ENCODE peak calls at places on chromosomes 3 and 15, in eight cellular contexts. C, G, T, K, E, Z, I and D are unnamed samples.

GRCh38 chr3:179528786-179529185 is 33.9 kb upstream of the ACTL6A start:
- DNase-seq in K (no peak), Z (no peak), T (no peak), G (no peak), C (no peak), E (peak), I (no peak), D (no peak)

GRCh38 chr3:85342915-85343314 is 384.1 kb downstream of the CADM2 start:
- DNase-seq in E (no peak), C (no peak), I (no peak), T (peak), K (peak), G (peak), Z (peak), D (no peak)

GRCh38 chr3:69485489-69485888 is 99.6 kb upstream of the FRMD4B start:
- DNase-seq in G (no peak), T (no peak), Z (no peak), I (no peak), E (no peak), C (no peak), K (no peak), D (no peak)

GRCh38 chr15:33722005-33722672 is 246.2 kb upstream of the CHRM5 start:
- DNase-seq in Z (no peak), T (no peak), G (no peak), K (peak), C (peak), E (peak), I (no peak), D (no peak)

GRCh38 chr3:128498127-128498626 is 5.2 kb upstream of the GATA2 start:
- DNase-seq in K (no peak), Z (no peak), E (no peak), G (no peak), C (no peak), T (no peak), I (no peak), D (no peak)

GRCh38 chr3:17994167-17994566 is 251.7 kb upstream of the TBC1D5 start:
- DNase-seq in K (no peak), T (no peak), I (no peak), G (no peak), E (no peak), Z (no peak), C (no peak), D (no peak)

GRCh38 chr3:53921296-53921695 is 29.6 kb upstream of the SELENOK start:
- DNase-seq in Z (peak), C (no peak), G (no peak), T (peak), I (no peak), K (peak), E (peak), D (no peak)

GRCh38 chr3:153285194-153285641 is 123.2 kb downstream of the RAP2B start:
- DNase-seq in T (peak), I (no peak), Z (no peak), E (peak), K (no peak), G (no peak), C (no peak), D (no peak)

GRCh38 chr15:58669108-58669507 is 80.4 kb downstream of the ADAM10 start:
- DNase-seq in K (no peak), T (no peak), C (no peak), Z (no peak), G (no peak), E (no peak), I (no peak), D (no peak)

GRCh38 chr3:122014741-122015140 is 7.3 kb downstream of the ILDR1 start:
- DNase-seq in E (no peak), I (no peak), Z (no peak), K (no peak), C (no peak), G (no peak), T (no peak), D (no peak)

GRCh38 chr15:76470691-76471090 is 134.1 kb downstream of the ISL2 start:
- DNase-seq in I (no peak), C (no peak), E (peak), T (no peak), G (no peak), Z (no peak), K (no peak), D (no peak)

GRCh38 chr3:177437513-177438337 is 240.4 kb upstream of the TBL1XR1 start:
- DNase-seq in C (no peak), K (no peak), E (no peak), Z (no peak), I (no peak), T (no peak), G (no peak), D (no peak)
- H3K27ac ChIP-seq in C (no peak), K (no peak), E (no peak), Z (no peak), I (no peak), T (no peak), G (no peak), D (no peak)

DNA sequence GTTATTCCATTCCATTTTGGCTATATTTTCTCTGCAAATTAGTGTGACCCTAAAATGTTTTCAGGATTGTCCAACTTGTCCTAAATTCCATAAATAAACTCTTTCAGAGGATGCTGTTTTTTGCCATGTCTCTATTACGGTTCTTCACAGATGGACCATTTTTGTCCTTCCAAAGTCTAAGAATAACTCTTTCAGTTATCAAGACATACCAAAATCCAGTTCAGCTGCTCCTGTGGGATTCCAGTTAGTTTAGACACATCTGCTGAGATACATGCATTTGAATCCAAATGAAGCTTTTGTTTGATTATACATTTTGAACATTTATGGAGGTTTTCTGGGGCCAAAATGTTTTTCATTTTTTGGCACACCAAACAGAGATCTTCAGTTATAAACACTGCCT is 80.6 kb downstream of the TIGIT start:
- DNase-seq in T (no peak), K (no peak), E (no peak), C (no peak), Z (no peak), G (no peak), I (no peak), D (no peak)
- H3K27ac ChIP-seq in T (no peak), K (no peak), E (no peak), C (no peak), Z (no peak), G (no peak), I (no peak), D (no peak)

DNA sequence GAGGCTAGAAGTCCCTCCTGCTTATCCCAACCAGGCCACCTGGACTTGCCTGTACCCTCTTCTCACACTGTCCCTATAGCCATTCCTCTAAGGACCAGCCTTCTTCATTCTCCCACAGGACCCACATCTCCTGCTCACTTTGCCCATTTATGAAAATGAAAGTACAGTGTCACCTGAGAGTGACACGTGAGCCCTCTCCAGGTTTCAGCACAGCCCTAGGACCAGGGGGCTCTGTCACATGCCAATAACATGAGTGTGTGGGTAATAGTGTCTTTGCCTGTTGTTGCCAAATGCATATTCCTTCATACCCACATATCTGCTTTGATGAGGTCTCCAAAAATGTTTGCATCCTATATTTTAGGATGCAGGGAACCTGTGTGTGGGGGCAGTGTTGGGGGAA is 42.3 kb upstream of the TNFAIP8L3 start:
- DNase-seq in T (no peak), I (no peak), C (no peak), Z (no peak), G (no peak), K (no peak), E (no peak), D (no peak)
- H3K27ac ChIP-seq in T (no peak), I (no peak), C (no peak), Z (no peak), G (no peak), K (no peak), E (no peak), D (no peak)

GRCh38 chr15:66659384-66659783 is 42.7 kb upstream of the SMAD6 start:
- DNase-seq in E (no peak), C (no peak), I (no peak), G (no peak), K (no peak), Z (no peak), T (no peak), D (no peak)
- H3K27ac ChIP-seq in E (no peak), C (no peak), I (no peak), G (no peak), K (no peak), Z (no peak), T (no peak), D (no peak)

DNA sequence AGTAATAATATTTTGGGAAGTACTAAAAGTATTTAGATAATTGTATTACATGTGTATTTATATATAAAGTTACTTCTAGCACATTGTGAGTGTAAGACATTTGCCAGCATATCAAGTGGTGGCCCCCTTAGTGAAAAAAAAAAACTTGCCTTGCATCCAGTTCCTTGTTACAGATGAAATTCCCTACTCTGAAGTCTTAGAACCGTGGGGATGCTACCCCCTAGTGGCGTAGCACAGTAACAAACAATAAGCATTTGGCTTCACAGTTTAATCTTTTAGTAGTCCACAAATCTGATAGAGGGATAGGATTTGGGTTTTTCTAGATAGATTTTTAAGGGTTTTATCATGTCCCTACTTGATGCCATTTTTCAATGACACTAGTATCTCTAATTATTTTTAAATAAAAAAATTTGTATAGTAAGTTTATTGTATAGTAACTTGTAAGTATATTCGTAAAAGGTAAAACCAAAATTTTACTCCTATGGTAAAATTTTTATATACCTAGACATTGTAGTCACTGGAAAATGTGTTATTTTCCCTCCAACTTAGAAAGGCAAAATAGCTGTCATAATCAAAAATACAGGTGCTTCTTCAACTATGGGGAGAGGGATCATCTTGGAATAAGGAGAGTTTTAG is 14.3 kb downstream of the SMC4 start:
- DNase-seq in Z (peak), K (peak), G (peak), T (peak), E (peak), I (peak), C (peak), D (peak)
- H3K27ac ChIP-seq in Z (no peak), K (no peak), G (no peak), T (no peak), E (no peak), I (no peak), C (no peak), D (no peak)

DNA sequence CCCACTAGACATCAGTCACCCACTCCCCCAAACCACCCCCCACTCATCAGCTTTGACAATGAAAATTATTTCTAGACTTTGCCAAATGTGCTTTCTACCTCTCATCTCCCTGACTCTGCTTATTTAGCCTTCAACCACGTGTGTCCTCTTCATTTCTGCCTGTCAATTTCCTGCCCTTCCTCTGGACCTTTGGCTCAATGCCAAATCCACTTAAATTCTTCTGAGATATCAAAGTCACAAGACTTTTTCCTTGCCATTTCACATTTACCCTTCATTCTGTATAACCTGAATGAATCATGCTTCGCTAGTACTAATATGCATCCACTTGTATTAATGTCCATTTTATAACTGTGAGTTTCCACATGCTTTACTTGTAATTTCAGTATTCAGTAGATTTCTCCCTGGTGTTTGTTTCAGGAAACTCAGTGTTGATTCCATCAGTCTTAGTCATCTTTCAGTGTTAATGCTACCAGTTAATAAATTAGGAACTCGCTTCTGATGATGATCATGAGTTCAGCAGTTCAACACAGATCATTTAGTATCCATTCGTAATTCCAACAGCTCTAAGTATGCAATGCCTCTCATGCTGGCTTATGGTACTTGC is 128.2 kb upstream of the OSTN start:
- DNase-seq in G (no peak), T (no peak), I (no peak), C (no peak), Z (no peak), E (peak), K (no peak), D (no peak)
- H3K27ac ChIP-seq in G (no peak), T (no peak), I (no peak), C (no peak), Z (no peak), E (peak), K (no peak), D (no peak)

GRCh38 chr3:185292238-185292637 is 38.4 kb upstream of the EHHADH start:
- DNase-seq in C (no peak), G (no peak), Z (no peak), I (no peak), E (no peak), T (no peak), K (no peak), D (no peak)
- H3K27ac ChIP-seq in C (no peak), G (no peak), Z (no peak), I (no peak), E (no peak), T (no peak), K (no peak), D (no peak)

GRCh38 chr3:108468577-108468976 is 41.8 kb downstream of the MYH15 start:
- DNase-seq in E (no peak), I (no peak), Z (no peak), C (no peak), K (no peak), T (no peak), G (no peak), D (no peak)

GRCh38 chr3:108473711-108474110 is 36.7 kb downstream of the MYH15 start:
- DNase-seq in C (no peak), E (no peak), I (no peak), Z (no peak), K (no peak), G (no peak), T (peak), D (no peak)

GRCh38 chr3:108472011-108472591 is 38.3 kb downstream of the MYH15 start:
- DNase-seq in C (no peak), K (no peak), G (no peak), Z (no peak), T (peak), E (peak), I (no peak), D (no peak)

GRCh38 chr3:108469126-108469525 is 41.3 kb downstream of the MYH15 start:
- DNase-seq in T (peak), E (no peak), G (no peak), Z (no peak), K (no peak), I (no peak), C (no peak), D (no peak)

GRCh38 chr3:108471346-108471935 is 39.0 kb downstream of the MYH15 start:
- DNase-seq in Z (no peak), I (no peak), K (no peak), E (peak), T (peak), G (no peak), C (no peak), D (no peak)
- H3K27ac ChIP-seq in Z (no peak), I (no peak), K (no peak), E (peak), T (no peak), G (no peak), C (no peak), D (no peak)

DNA sequence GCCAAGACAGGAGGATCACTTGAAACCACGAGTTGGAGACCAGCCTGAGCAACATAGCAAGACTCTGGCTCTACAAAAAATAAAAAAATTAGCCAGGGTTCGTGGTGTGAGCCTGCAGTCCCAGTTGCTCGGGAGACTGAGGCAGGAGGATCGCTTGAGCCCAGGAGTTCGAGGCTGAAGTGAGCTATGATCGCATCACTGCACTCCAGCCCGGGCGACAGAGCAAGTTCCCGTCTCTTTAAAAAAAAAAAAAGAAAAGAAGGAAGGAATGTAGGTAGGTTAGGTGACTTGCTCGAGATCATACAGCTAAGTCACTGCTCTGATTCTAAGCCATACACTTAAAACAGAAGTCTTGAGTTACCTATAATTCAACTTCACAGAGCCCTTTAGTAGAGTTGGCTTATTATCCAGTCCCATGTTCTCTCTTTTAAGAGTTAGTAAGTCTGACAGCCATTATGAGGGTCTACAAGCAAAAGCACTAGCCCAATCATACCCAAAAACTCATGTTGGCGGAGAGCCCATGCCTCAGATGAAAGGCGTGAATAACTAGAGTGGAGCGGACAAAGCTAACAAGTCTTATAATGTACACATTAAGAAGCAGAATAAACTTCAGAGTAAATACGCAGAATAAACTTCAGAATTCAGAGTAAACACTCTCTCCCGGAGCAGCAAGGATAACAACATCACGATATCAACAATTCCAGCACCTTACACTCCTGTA is 784 bp downstream of the AAGAB start:
- DNase-seq in K (no peak), I (no peak), T (peak), E (peak), G (no peak), Z (no peak), C (no peak), D (no peak)
- H3K27ac ChIP-seq in K (peak), I (peak), T (peak), E (peak), G (peak), Z (peak), C (peak), D (peak)